ENCODE peak calls at places on chromosomes 4 and X, in seven cellular contexts. J, R, D, V, I, M and A are unnamed samples.
A peak's percentile ranks its signal among the peaks of the same experiment; 100 is the strongest.

GRCh38 chr4:40672528-40673522 is 43.2 kb upstream of the RBM47 start:
- DNase-seq in R (peak; percentile 95), I (no peak), J (peak; percentile 85), M (peak; percentile 89), D (no peak), V (no peak), A (no peak)

GRCh38 chr4:127421418-127421817 is 211.3 kb upstream of the INTU start:
- DNase-seq in V (no peak), D (no peak), J (no peak), I (no peak), R (peak; percentile 23), M (no peak), A (no peak)

GRCh38 chr4:159097785-159098184 is 5.1 kb upstream of the RAPGEF2 start:
- DNase-seq in J (no peak), V (no peak), R (no peak), M (no peak), I (no peak), D (no peak), A (no peak)

GRCh38 chr4:159358226-159358625 is 255.3 kb downstream of the RAPGEF2 start:
- DNase-seq in I (no peak), V (no peak), M (no peak), R (peak; percentile 88), J (no peak), D (no peak), A (no peak)

GRCh38 chrX:68686684-68687045 is 39.2 kb downstream of the STARD8 start:
- DNase-seq in J (no peak), M (peak; percentile 73), V (no peak), R (no peak), I (no peak), D (peak; percentile 64), A (no peak)

GRCh38 chr4:53199356-53199755 is 166.5 kb downstream of the SCFD2 start:
- DNase-seq in M (no peak), J (no peak), V (no peak), I (no peak), R (no peak), D (no peak), A (no peak)

GRCh38 chr4:75696036-75696435 is 22.8 kb upstream of the G3BP2 start:
- DNase-seq in M (no peak), V (no peak), I (no peak), J (no peak), D (no peak), R (no peak), A (no peak)

GRCh38 chr4:73127839-73128448 is 58.4 kb upstream of the COX18 start:
- DNase-seq in R (peak; percentile 11), M (peak; percentile 78), D (no peak), I (no peak), V (no peak), J (peak; percentile 22), A (no peak)

GRCh38 chrX:130507015-130507414 is 105.2 kb downstream of the RBMX2 start:
- DNase-seq in V (no peak), D (no peak), I (no peak), M (no peak), R (no peak), J (no peak), A (no peak)

GRCh38 chr4:4860803-4861591 is 1.5 kb downstream of the MSX1 start:
- DNase-seq in J (no peak), V (no peak), R (peak; percentile 54), I (no peak), M (no peak), D (no peak), A (no peak)

GRCh38 chr4:110156442-110156841 is 42.0 kb downstream of the ELOVL6 start:
- DNase-seq in V (no peak), J (no peak), I (no peak), R (no peak), M (no peak), D (no peak), A (no peak)

GRCh38 chr4:102705391-102705935 is 55.3 kb downstream of the MANBA start:
- DNase-seq in R (no peak), V (no peak), D (no peak), J (no peak), I (no peak), M (no peak), A (no peak)

GRCh38 chrX:110992611-110993010 is 103.4 kb upstream of the PAK3 start:
- DNase-seq in M (peak; percentile 10), J (peak; percentile 51), D (no peak), V (peak; percentile 1), I (no peak), R (peak; percentile 12), A (no peak)